ENCODE peak calls at places on chromosome 13, in four cellular contexts. D, J, I and Y are unnamed samples. For H3K4me1, the result is how much of the 10 kb centered on the place peaks cover.

GRCh38 chr13:94641432-94641941 is 39.8 kb downstream of the GPR180 start:
- DNase-seq in D (no peak), I (no peak), J (no peak), Y (peak)

GRCh38 chr13:66751691-66752090 is 478.4 kb downstream of the PCDH9 start:
- DNase-seq in J (no peak), I (no peak), D (no peak), Y (no peak)

GRCh38 chr13:100300213-100300612 is 211.3 kb downstream of the PCCA start:
- DNase-seq in D (no peak), I (no peak), J (no peak), Y (no peak)

GRCh38 chr13:99873141-99873540 is 98.4 kb downstream of the ZIC5 start:
- DNase-seq in J (no peak), I (no peak), D (no peak), Y (no peak)

GRCh38 chr13:51643882-51644281 is 59.6 kb downstream of the WDFY2 start:
- DNase-seq in I (no peak), D (no peak), J (no peak), Y (peak)

GRCh38 chr13:35832551-35832950 is 298.6 kb downstream of the DCLK1 start:
- DNase-seq in J (no peak), D (no peak), I (no peak), Y (no peak)

GRCh38 chr13:51541809-51542258 is 42.4 kb upstream of the WDFY2 start:
- DNase-seq in D (no peak), I (peak), J (peak), Y (no peak)

GRCh38 chr13:21116141-21116540 is 54.8 kb upstream of the LATS2 start:
- DNase-seq in J (no peak), I (no peak), D (no peak), Y (no peak)

GRCh38 chr13:77521595-77522367 is 13.7 kb upstream of the SCEL start:
- DNase-seq in D (peak), I (peak), J (no peak), Y (peak)

GRCh38 chr13:37868691-37869505 is 674 bp downstream of the TRPC4 start:
- DNase-seq in I (no peak), D (no peak), J (no peak), Y (no peak)

DNA sequence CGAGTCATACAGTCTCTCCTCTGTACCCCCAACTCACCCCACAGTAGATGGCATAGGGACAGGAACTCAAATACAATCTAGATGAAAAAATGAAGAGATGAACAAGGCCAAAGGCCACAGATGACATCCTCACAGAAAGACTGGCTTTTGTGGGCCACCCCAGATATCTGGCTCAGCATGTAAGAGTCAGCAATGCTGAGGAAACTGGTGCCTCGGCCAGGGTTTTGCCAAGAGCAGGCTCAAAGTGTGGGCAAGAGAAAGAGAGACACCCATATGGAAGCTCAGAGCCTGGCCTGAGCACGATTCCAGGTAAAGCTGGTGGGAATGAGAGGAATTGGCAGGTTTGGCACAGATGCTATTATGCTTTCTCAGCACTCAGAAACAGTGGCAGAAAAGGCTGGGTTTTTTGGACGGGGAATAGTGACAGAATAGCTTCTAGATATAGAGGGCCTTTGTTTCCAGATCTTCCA is 460.6 kb downstream of the FOXO1 start:
- DNase-seq in I (no peak), D (no peak), J (no peak), Y (no peak)
- H3K4me1 ChIP-seq in I (under half), D (under half), J (under half), Y (under half)

DNA sequence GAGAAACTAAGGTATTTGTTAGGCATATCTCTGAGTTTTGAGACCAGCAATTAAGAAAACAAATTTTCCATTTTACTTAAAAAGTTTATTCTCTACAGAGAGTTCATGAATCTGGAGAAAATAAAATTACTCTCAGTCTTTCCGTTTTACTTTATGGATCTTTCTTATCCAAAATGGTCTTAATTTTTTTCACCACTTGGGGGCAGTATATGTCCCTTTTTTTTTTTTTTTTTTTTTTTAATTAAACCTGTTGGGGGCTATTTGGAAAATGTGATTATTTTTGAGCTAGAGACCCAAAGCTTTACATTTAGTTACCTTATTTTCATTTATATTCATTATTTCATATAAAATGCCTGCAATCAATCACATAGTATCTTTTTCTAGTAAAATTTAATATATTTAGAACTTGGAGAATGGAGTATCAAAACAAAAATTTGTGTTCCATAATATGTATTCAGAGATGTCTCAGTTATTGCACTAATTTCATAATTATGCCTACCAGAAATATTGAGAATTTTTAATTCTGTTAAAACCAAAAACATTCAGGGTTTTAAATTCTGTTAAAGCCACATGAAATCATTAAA is 27.1 kb downstream of the PIBF1 start:
- DNase-seq in D (no peak), I (no peak), J (no peak), Y (no peak)
- TF ChIP-seq CTCF in D (no peak), I (peak), J (peak), Y (peak)

DNA sequence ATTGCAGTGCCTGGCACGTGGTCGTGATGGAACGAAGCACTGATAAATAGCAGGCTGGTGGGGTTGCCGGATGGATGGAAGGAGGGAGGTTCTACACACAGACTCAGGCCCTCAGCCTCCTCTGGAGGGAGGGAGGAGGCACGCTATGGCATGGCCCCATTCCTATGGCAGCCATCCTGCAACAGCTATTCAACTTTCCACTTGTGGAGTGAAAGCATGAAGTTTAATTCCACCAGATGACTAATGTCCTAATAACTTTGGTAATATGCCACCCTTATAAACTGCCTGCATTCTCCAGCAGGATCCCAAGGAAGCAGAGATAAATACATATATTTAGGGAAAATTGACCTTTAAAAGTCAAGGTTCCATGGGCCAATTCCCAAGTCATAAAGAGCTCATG is 92.4 kb downstream of the KL start:
- DNase-seq in D (no peak), J (no peak), I (no peak), Y (no peak)
- H3K4me1 ChIP-seq in D (under half), J (under half), I (under half), Y (under half)

DNA sequence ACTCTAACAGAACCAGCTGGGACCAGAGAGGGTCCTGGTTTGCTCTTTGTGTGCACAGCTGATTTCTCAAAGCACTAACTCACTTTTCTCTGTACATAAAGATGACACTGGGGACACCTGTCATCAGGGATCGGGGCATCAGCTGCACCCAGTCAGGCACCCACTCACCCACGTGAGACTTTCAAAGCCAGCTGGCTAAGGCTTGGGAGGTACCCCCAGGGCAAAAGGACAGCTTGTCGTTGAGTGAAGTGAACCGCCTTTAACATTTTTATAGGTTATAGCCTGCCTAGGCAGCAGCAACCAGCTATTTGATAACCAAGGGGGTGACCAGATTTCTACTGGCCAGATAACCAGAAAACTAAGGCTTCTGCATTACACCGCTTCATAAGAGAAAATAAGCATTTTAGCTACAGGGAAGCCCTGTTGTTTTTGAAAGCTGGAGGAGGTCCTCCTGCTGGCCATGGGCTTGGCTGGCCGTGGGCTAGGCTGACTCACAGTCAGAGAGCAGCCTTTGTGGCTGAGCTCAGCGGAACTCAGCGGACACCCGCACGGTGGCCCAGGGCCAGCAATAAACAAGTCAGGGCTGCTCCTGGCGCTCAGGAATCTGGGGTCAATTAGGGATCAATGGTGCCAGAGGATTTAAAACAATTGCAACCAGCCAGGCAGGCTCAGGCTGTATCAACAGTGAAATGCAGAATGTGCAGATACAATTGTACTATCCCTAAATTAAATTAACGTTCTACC is 57.1 kb downstream of the ALOX5AP start:
- DNase-seq in D (peak), J (peak), I (peak), Y (peak)
- TF ChIP-seq CTCF in D (no peak), J (no peak), I (peak), Y (peak)

GRCh38 chr13:110369400-110369799 is 62.3 kb downstream of the COL4A2 start:
- DNase-seq in D (no peak), I (no peak), J (no peak), Y (no peak)

GRCh38 chr13:110373617-110374016 is 66.5 kb downstream of the COL4A2 start:
- DNase-seq in I (no peak), D (no peak), J (no peak), Y (no peak)

GRCh38 chr13:110374644-110375370 is 67.7 kb downstream of the COL4A2 start:
- DNase-seq in J (no peak), I (no peak), D (no peak), Y (no peak)

GRCh38 chr13:110371550-110372465 is 64.7 kb downstream of the COL4A2 start:
- DNase-seq in D (no peak), I (no peak), J (no peak), Y (no peak)

GRCh38 chr13:110372676-110373075 is 65.6 kb downstream of the COL4A2 start:
- DNase-seq in J (no peak), I (no peak), D (no peak), Y (no peak)
- H3K4me1 ChIP-seq in J (under half), I (under half), D (under half), Y (under half)

DNA sequence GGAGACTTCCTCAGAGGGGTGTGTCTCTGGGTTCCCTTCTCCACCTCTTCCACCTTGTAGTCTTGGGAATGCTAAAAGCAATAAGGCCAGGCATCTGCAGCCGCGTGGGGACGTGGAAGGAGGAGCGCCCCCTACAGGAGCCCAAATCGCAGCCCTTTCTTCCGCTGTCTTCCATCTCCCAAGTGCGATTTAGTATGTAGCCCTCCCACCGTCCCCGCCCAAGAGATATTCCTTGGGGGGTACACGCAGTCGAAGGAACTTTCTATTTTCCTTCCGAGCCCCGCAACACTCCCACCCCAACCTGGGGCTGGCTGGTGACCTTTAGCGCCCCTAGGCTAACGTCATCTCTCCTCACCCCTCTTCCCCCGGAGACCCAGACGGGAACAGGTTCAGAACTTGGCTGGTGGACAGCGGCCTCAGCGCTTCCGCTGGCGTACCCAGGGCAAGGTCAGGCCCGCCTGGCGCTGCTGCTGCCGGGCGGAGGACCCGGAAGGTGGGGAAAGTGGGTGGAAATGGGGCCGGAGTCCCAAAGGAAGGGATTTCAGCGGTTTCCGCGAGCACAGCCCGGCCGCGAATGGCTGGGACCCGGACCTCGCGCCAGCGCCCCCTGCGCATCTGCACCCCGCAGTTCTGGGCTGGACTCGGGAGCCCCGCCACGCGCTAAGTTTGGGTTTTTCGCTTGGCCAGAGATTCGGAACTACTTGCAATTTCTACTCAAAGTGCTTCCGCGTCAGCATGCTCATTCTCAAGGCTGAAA is 2.1 kb upstream of the PCDH8 start:
- DNase-seq in D (peak), J (peak), I (peak), Y (peak)
- TF ChIP-seq CTCF in D (no peak), J (no peak), I (no peak), Y (peak)

GRCh38 chr13:40404407-40404806 is 262.0 kb downstream of the FOXO1 start:
- DNase-seq in D (no peak), J (no peak), I (no peak), Y (no peak)
- H3K4me1 ChIP-seq in D (under half), J (under half), I (under half), Y (under half)

DNA sequence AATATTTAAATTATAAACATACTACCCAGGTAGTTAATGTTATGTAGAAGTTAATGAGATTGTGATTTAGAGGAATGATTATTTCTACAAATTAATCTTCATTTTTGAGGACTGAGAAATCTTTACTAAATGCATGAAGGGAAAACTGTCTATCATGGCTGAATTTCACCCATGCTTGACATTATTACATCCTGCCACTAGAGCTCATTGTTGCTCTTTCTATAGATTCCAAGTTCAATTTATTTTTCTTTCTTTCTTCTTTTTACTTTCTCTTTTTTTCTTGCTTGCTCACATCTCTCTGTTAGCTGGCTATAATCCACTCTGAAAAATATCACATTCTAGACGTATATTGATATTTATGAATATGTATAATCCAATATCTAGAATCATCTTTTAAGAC is 505.0 kb upstream of the KLHL1 start:
- DNase-seq in I (no peak), D (no peak), J (no peak), Y (no peak)
- TF ChIP-seq CTCF in I (peak), D (no peak), J (no peak), Y (no peak)

DNA sequence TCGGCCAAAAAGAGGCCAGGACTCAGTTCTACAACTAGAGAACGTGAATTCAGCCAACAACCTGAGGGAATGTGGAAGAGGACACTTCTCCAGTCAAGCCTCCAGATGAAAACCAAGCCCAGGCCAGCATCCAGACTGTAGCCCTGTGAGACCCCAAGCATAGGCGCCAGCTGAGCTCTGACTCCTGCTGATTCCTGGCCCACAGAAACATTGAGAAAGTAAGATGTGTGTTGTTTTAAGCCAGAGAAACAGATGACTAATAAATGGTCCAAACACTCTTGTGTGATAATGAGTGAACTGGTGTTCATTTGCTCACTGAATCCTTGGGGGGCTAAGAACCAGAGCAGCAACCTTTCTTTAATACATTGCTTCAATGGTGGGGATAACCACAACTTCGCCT is 44.9 kb downstream of the SLC7A1 start:
- DNase-seq in J (no peak), D (no peak), I (no peak), Y (no peak)
- H3K4me1 ChIP-seq in J (under half), D (under half), I (under half), Y (under half)

DNA sequence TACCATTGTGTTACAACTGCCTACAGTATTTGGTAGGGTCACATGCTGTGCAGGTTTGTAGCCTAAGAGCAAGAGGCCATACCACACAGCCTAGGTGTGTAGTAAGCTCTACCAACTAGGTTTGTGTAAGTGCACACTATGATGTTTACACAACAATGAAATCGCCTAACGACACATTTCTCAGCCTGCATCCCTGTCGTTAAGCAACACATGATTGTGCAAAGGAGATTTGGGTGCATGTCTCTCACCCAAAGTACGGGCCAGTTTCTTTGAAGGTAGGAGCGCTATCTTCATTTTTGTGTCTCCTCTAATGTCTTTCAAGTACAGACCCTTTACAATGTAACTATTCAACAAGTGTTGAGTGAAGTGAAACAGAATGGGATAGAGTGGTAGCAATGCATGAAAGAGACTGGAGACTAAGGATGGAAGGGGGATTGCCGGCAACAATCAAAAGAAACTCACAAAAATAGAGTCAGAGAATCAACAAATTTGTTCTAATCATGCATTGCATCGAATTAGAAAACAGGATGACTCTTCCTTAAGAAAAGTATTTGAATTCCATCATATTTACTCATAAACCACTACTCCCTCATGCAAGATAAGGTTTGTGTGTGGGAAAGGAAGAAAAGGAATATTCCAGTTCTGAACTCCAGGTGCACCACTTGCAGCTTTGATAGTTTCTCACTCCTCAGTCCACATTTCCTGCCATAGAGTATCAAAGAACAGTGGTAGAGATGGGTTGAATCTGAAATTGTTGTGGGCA is 60.2 kb upstream of the TNFRSF19 start:
- DNase-seq in D (no peak), J (no peak), I (no peak), Y (peak)
- TF ChIP-seq CTCF in D (no peak), J (no peak), I (no peak), Y (no peak)